ENCODE peak calls at places on chromosomes 7 and 10, in four cellular contexts. One of them, this sample, is unnamed.

GRCh38 chr7:153193144-153193595 is 433.6 kb downstream of the ACTR3B start:
- DNase-seq in H54: peak
- DNase-seq in chondrocyte: no peak
- DNase-seq in NCI-H1105: peak
- DNase-seq in this sample: peak

GRCh38 chr10:62728479-62728878 is 76.0 kb upstream of the ADO start:
- DNase-seq in H54: no peak
- DNase-seq in chondrocyte: no peak
- DNase-seq in NCI-H1105: no peak
- DNase-seq in this sample: no peak

GRCh38 chr10:78579995-78580394 is 488.8 kb upstream of the ZMIZ1 start:
- DNase-seq in H54: no peak
- DNase-seq in chondrocyte: no peak
- DNase-seq in NCI-H1105: peak
- DNase-seq in this sample: no peak

GRCh38 chr7:84271550-84271949 is 77.0 kb upstream of the SEMA3A start:
- DNase-seq in H54: no peak
- DNase-seq in chondrocyte: no peak
- DNase-seq in NCI-H1105: no peak
- DNase-seq in this sample: no peak

GRCh38 chr10:12483996-12484944 is 134.9 kb downstream of the CAMK1D start:
- DNase-seq in H54: no peak
- DNase-seq in chondrocyte: no peak
- DNase-seq in NCI-H1105: no peak
- DNase-seq in this sample: no peak

GRCh38 chr7:64890761-64891666 is 12.1 kb upstream of the ZNF273 start:
- DNase-seq in H54: peak
- DNase-seq in chondrocyte: no peak
- DNase-seq in NCI-H1105: no peak
- DNase-seq in this sample: no peak

GRCh38 chr10:11292576-11293302 is 275.1 kb downstream of the CELF2 start:
- DNase-seq in H54: no peak
- DNase-seq in chondrocyte: no peak
- DNase-seq in NCI-H1105: no peak
- DNase-seq in this sample: no peak

GRCh38 chr10:22623624-22624263 is 90.6 kb downstream of the PIP4K2A start:
- DNase-seq in H54: no peak
- DNase-seq in chondrocyte: no peak
- DNase-seq in NCI-H1105: no peak
- DNase-seq in this sample: no peak

GRCh38 chr10:132418520-132419416 is 21.8 kb downstream of the PWWP2B start:
- DNase-seq in H54: peak
- DNase-seq in chondrocyte: no peak
- DNase-seq in NCI-H1105: no peak
- DNase-seq in this sample: peak

GRCh38 chr7:80614911-80615310 is 23.5 kb upstream of the CD36 start:
- DNase-seq in H54: no peak
- DNase-seq in chondrocyte: no peak
- DNase-seq in NCI-H1105: no peak
- DNase-seq in this sample: peak

GRCh38 chr10:119461923-119462322 is 80.6 kb downstream of the RGS10 start:
- DNase-seq in H54: no peak
- DNase-seq in chondrocyte: peak
- DNase-seq in NCI-H1105: no peak
- DNase-seq in this sample: no peak

This sample was measured in A549.